ENCODE peak calls at places on chromosomes 2 and 18, in eight cellular contexts. S is astrocyte, N is HepG2, K is esophagus squamous epithelium, R is heart right ventricle, U is left lung, H is body of pancreas, Q is spleen. C is an unnamed sample.

GRCh38 chr2:8633735-8634313 is 48.0 kb upstream of the ID2 start:
- DNase-seq in H (peak; percentile 30), K (no peak), Q (peak; percentile 33), U (peak; percentile 38), S (peak; percentile 97), R (no peak), N (peak; percentile 98), C (no peak)

GRCh38 chr18:55337908-55338521 is 250.0 kb downstream of the TCF4 start:
- DNase-seq in R (peak; percentile 53), K (no peak), Q (no peak), N (no peak), S (peak; percentile 27), U (no peak), H (no peak), C (no peak)

GRCh38 chr2:74530239-74531161 is 767 bp downstream of the HTRA2 start:
- DNase-seq in N (no peak), S (peak; percentile 30), R (no peak), K (no peak), U (peak; percentile 59), Q (peak; percentile 93), H (peak; percentile 42), C (peak; percentile 41)

GRCh38 chr2:31354837-31355236 is 59.7 kb downstream of the XDH start:
- DNase-seq in R (no peak), K (no peak), H (no peak), Q (no peak), S (peak; percentile 1), N (no peak), U (no peak), C (no peak)

GRCh38 chr2:172193331-172194089 is 90.8 kb upstream of the DLX2 start:
- DNase-seq in U (no peak), Q (no peak), R (no peak), K (no peak), N (no peak), S (no peak), H (no peak), C (no peak)

GRCh38 chr2:61793389-61793836 is 60.4 kb downstream of the FAM161A start:
- DNase-seq in H (peak; percentile 76), K (no peak), Q (peak; percentile 86), R (peak; percentile 40), N (peak; percentile 67), S (peak; percentile 7), U (peak; percentile 51), C (peak; percentile 70)

GRCh38 chr2:75592028-75592427 is 31.3 kb upstream of the EVA1A start:
- DNase-seq in Q (no peak), K (no peak), S (peak; percentile 86), H (no peak), U (no peak), R (no peak), N (peak; percentile 41), C (no peak)

GRCh38 chr2:54624611-54625071 is 98.8 kb upstream of the EML6 start:
- DNase-seq in Q (no peak), R (peak; percentile 60), S (no peak), K (no peak), H (no peak), U (no peak), N (no peak), C (no peak)

GRCh38 chr2:67879586-67880290 is 183.1 kb downstream of the C1D start:
- DNase-seq in N (no peak), Q (no peak), S (peak; percentile 77), U (no peak), H (no peak), R (no peak), K (no peak), C (no peak)

GRCh38 chr2:218806346-218806978 is 24.5 kb downstream of the CYP27A1 start:
- DNase-seq in K (no peak), S (peak; percentile 98), H (peak; percentile 26), N (peak; percentile 91), Q (no peak), R (peak; percentile 64), U (peak; percentile 88), C (no peak)

GRCh38 chr2:74119912-74120825 is 27.5 kb downstream of the BOLA3 start:
- DNase-seq in R (peak; percentile 74), U (peak; percentile 81), Q (peak; percentile 94), H (peak; percentile 87), K (peak; percentile 29), S (peak; percentile 81), N (peak; percentile 78), C (peak; percentile 80)

GRCh38 chr18:43869451-43870008 is 592.2 kb upstream of the SYT4 start:
- DNase-seq in N (no peak), U (no peak), R (no peak), S (peak; percentile 94), H (no peak), K (no peak), Q (no peak), C (no peak)

GRCh38 chr2:114545052-114545451 is 102.6 kb downstream of the DPP10 start:
- DNase-seq in H (no peak), R (no peak), U (no peak), K (no peak), N (no peak), Q (no peak), S (no peak), C (no peak)

GRCh38 chr2:173792166-173792565 is 173.0 kb downstream of the SP3 start:
- DNase-seq in N (no peak), U (no peak), Q (no peak), S (no peak), R (no peak), K (no peak), H (no peak), C (no peak)

GRCh38 chr2:105744909-105745853 is at the start of gene NCK2:
- DNase-seq in Q (peak; percentile 92), R (no peak), K (no peak), S (no peak), H (peak; percentile 29), U (peak; percentile 41), N (no peak), C (peak; percentile 34)

GRCh38 chr2:23915327-23915726 is 11.6 kb downstream of the ATAD2B start:
- DNase-seq in H (no peak), Q (no peak), K (no peak), U (no peak), R (no peak), N (no peak), S (no peak), C (no peak)

GRCh38 chr2:201631041-201631440 is 12.3 kb downstream of the TMEM237 start:
- DNase-seq in N (no peak), Q (no peak), S (no peak), H (no peak), U (no peak), R (no peak), K (no peak), C (no peak)

GRCh38 chr2:237662671-237663093 is 35.3 kb downstream of the LRRFIP1 start:
- DNase-seq in K (peak; percentile 13), S (peak; percentile 83), U (peak; percentile 95), R (peak; percentile 86), N (peak; percentile 71), Q (peak; percentile 85), H (peak; percentile 94), C (peak; percentile 24)

GRCh38 chr2:149388120-149388816 is 57.9 kb downstream of the LYPD6 start:
- DNase-seq in U (no peak), K (no peak), N (no peak), Q (no peak), R (no peak), H (no peak), S (no peak), C (no peak)

GRCh38 chr2:30514134-30514860 is 67.3 kb downstream of the LCLAT1 start:
- DNase-seq in Q (no peak), K (no peak), N (peak; percentile 15), H (no peak), R (peak; percentile 77), S (peak; percentile 55), U (no peak), C (no peak)

GRCh38 chr18:69814861-69815385 is 132.8 kb downstream of the CD226 start:
- DNase-seq in H (no peak), R (no peak), U (no peak), Q (no peak), N (no peak), S (no peak), K (no peak), C (no peak)

DNA sequence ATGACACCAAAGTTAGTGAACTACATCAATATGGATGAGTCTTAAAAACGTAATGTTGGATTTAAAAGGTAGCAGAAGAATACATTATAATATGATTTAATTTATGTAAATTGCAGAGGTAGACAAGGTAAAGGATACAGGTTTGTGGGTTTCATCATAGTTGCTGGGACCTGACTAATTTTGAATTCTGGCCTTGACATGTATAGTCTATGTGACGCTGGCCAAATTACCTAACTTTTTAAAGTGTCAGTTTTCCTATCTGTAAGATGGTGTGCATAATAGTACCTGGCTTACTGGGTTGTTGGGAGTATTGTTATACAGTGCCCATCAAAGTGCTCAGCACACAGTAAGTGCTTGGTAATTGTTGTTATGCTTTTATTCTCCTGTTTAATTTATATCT is 34.5 kb downstream of the GALNT1 start:
- DNase-seq in H (no peak), U (no peak), R (no peak), N (no peak), Q (no peak), S (no peak), K (no peak), C (no peak)
- H3K4me1 ChIP-seq in H (peaks cover 7% of the 10 kb centered on the region), U (peaks cover 35% of the 10 kb centered on the region), R (peaks cover 57% of the 10 kb centered on the region), N (peaks cover 8% of the 10 kb centered on the region), Q (peaks cover 20% of the 10 kb centered on the region), S (peaks cover 33% of the 10 kb centered on the region), K (no peaks in the 10 kb centered on the region), C (peaks cover 24% of the 10 kb centered on the region)

DNA sequence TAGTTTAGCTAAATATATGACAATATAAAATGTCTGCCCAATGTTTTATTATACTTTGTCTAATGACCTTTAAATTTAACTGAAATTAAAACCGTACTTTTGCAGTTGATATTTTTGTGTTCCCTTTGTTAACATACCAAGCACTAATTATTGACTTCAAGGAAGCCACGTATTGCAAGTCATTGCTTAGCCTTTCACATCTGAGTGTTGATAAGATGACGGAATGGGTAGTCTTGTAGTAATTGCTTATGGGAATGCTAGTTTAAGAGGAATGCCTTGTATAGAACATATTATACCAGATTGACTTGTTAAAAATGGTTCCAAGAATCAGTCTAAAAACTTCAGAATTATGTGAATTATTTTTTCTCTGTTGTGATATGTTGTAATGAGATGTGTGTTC is 14.0 kb upstream of the ELAC1 start:
- DNase-seq in N (no peak), R (no peak), Q (no peak), S (no peak), U (no peak), K (no peak), H (no peak), C (no peak)
- H3K4me3 ChIP-seq in N (no peak overlapping the region), R (no peak overlapping the region), Q (no peak overlapping the region), S (no peak overlapping the region), U (no peak overlapping the region), K (no peak overlapping the region), H (no peak overlapping the region), C (no peak overlapping the region)

DNA sequence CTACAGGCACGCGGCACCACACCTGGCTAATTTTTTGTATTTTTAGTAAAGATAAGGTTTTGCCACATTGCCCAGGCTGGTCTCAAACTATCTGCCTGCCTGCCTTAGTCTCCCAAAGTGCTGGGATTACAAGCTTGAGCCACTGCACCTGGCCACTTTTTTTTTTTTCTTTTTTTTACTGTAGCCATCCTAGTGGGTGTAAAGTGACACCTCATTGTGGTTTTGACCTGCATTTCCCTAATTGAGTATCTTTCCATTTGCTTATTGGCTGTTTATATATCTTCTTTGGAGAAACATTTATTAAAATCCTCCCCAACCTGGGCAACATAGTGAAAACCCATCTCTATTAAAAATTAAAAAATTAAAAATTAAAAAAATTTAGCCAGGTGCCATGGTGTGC is 12.0 kb downstream of the PCBP1 start:
- DNase-seq in N (no peak), R (no peak), S (no peak), K (no peak), Q (no peak), U (no peak), H (no peak), C (no peak)
- H3K4me1 ChIP-seq in N (peaks cover 37% of the 10 kb centered on the region), R (peaks cover 18% of the 10 kb centered on the region), S (no peaks in the 10 kb centered on the region), K (peaks cover 9% of the 10 kb centered on the region), Q (peaks cover 24% of the 10 kb centered on the region), U (peaks cover 33% of the 10 kb centered on the region), H (peaks cover 30% of the 10 kb centered on the region), C (peaks cover 36% of the 10 kb centered on the region)

GRCh38 chr18:63311481-63312409 is 7.8 kb downstream of the BCL2 start:
- DNase-seq in R (no peak), H (no peak), S (no peak), K (no peak), U (no peak), Q (no peak), N (no peak), C (no peak)
- H3K4me3 ChIP-seq in R (no peak overlapping the region), H (no peak overlapping the region), S (no peak overlapping the region), K (no peak overlapping the region), U (no peak overlapping the region), Q (no peak overlapping the region), N (no peak overlapping the region), C (no peak overlapping the region)

C was measured in CD4-positive, alpha-beta memory T cell.